ENCODE peak calls at places on chromosomes 6 and 20, in nine cellular contexts. One of them, this sample, is unnamed.
A peak's percentile ranks its signal among the peaks of the same experiment; 100 is the strongest.

GRCh38 chr6:74939309-74939708 is 266.5 kb downstream of the COL12A1 start:
- DNase-seq in sigmoid colon: no peak
- DNase-seq in A549: no peak
- DNase-seq in HepG2: no peak
- DNase-seq in SK-N-SH: no peak
- DNase-seq in tibial nerve: no peak
- DNase-seq in upper lobe of left lung: no peak
- DNase-seq in ovary: no peak
- DNase-seq in stomach: no peak
- DNase-seq in this sample: no peak

GRCh38 chr6:153980176-153980575 is 58.9 kb upstream of the OPRM1 start:
- DNase-seq in A549: no peak
- DNase-seq in tibial nerve: no peak
- DNase-seq in stomach: no peak
- DNase-seq in ovary: no peak
- DNase-seq in SK-N-SH: no peak
- DNase-seq in sigmoid colon: no peak
- DNase-seq in HepG2: no peak
- DNase-seq in upper lobe of left lung: no peak
- DNase-seq in this sample: no peak

GRCh38 chr6:72941751-72942150 is 283.5 kb downstream of the KHDC1L start:
- DNase-seq in upper lobe of left lung: peak; percentile 69
- DNase-seq in ovary: no peak
- DNase-seq in sigmoid colon: no peak
- DNase-seq in A549: no peak
- DNase-seq in tibial nerve: no peak
- DNase-seq in HepG2: no peak
- DNase-seq in stomach: peak; percentile 28
- DNase-seq in SK-N-SH: no peak
- DNase-seq in this sample: no peak

GRCh38 chr6:138637822-138638221 is 135.7 kb upstream of the CCDC28A start:
- DNase-seq in stomach: no peak
- DNase-seq in SK-N-SH: no peak
- DNase-seq in A549: no peak
- DNase-seq in upper lobe of left lung: no peak
- DNase-seq in tibial nerve: no peak
- DNase-seq in HepG2: no peak
- DNase-seq in sigmoid colon: no peak
- DNase-seq in ovary: no peak
- DNase-seq in this sample: no peak

GRCh38 chr20:20594171-20594530 is 118.3 kb downstream of the RALGAPA2 start:
- DNase-seq in sigmoid colon: no peak
- DNase-seq in stomach: no peak
- DNase-seq in upper lobe of left lung: no peak
- DNase-seq in ovary: no peak
- DNase-seq in A549: peak; percentile 27
- DNase-seq in HepG2: peak; percentile 39
- DNase-seq in SK-N-SH: peak; percentile 15
- DNase-seq in tibial nerve: peak; percentile 35
- DNase-seq in this sample: no peak

GRCh38 chr20:15927893-15928650 is 645.2 kb downstream of the KIF16B start:
- DNase-seq in upper lobe of left lung: no peak
- DNase-seq in SK-N-SH: no peak
- DNase-seq in HepG2: no peak
- DNase-seq in tibial nerve: no peak
- DNase-seq in A549: no peak
- DNase-seq in stomach: no peak
- DNase-seq in ovary: no peak
- DNase-seq in sigmoid colon: no peak
- DNase-seq in this sample: no peak

GRCh38 chr6:3748208-3748701 is 3.3 kb downstream of the PXDC1 start:
- DNase-seq in tibial nerve: peak; percentile 73
- DNase-seq in A549: peak; percentile 86
- DNase-seq in SK-N-SH: peak; percentile 86
- DNase-seq in HepG2: peak; percentile 85
- DNase-seq in ovary: peak; percentile 41
- DNase-seq in stomach: peak; percentile 72
- DNase-seq in upper lobe of left lung: peak; percentile 67
- DNase-seq in sigmoid colon: no peak
- DNase-seq in this sample: peak; percentile 68

GRCh38 chr6:37432590-37432915 is 468 bp upstream of the CMTR1 start:
- DNase-seq in A549: no peak
- DNase-seq in stomach: no peak
- DNase-seq in upper lobe of left lung: no peak
- DNase-seq in tibial nerve: no peak
- DNase-seq in SK-N-SH: no peak
- DNase-seq in sigmoid colon: no peak
- DNase-seq in HepG2: no peak
- DNase-seq in ovary: no peak
- DNase-seq in this sample: no peak

GRCh38 chr6:159960485-159960884 is 8.4 kb upstream of the IGF2R start:
- DNase-seq in tibial nerve: no peak
- DNase-seq in ovary: no peak
- DNase-seq in A549: no peak
- DNase-seq in stomach: no peak
- DNase-seq in HepG2: no peak
- DNase-seq in upper lobe of left lung: no peak
- DNase-seq in SK-N-SH: no peak
- DNase-seq in sigmoid colon: no peak
- DNase-seq in this sample: no peak

GRCh38 chr20:46128310-46129151 is 10.4 kb downstream of the CD40 start:
- DNase-seq in upper lobe of left lung: no peak
- DNase-seq in tibial nerve: peak; percentile 22
- DNase-seq in stomach: peak; percentile 29
- DNase-seq in sigmoid colon: peak; percentile 61
- DNase-seq in SK-N-SH: peak; percentile 89
- DNase-seq in ovary: peak; percentile 56
- DNase-seq in A549: peak; percentile 53
- DNase-seq in HepG2: peak; percentile 23
- DNase-seq in this sample: no peak

GRCh38 chr20:46699651-46700359 is 9.6 kb upstream of the SLC2A10 start:
- DNase-seq in tibial nerve: no peak
- DNase-seq in upper lobe of left lung: no peak
- DNase-seq in ovary: no peak
- DNase-seq in HepG2: peak; percentile 66
- DNase-seq in sigmoid colon: no peak
- DNase-seq in A549: no peak
- DNase-seq in stomach: no peak
- DNase-seq in SK-N-SH: no peak
- DNase-seq in this sample: no peak

GRCh38 chr20:36856196-36856595 is 19.7 kb upstream of the TLDC2 start:
- DNase-seq in A549: no peak
- DNase-seq in SK-N-SH: no peak
- DNase-seq in HepG2: no peak
- DNase-seq in tibial nerve: no peak
- DNase-seq in sigmoid colon: no peak
- DNase-seq in upper lobe of left lung: no peak
- DNase-seq in stomach: no peak
- DNase-seq in ovary: no peak
- DNase-seq in this sample: no peak

GRCh38 chr6:70131528-70131927 is 171.4 kb downstream of the COL9A1 start:
- DNase-seq in stomach: no peak
- DNase-seq in sigmoid colon: no peak
- DNase-seq in SK-N-SH: no peak
- DNase-seq in HepG2: no peak
- DNase-seq in ovary: no peak
- DNase-seq in A549: no peak
- DNase-seq in tibial nerve: no peak
- DNase-seq in upper lobe of left lung: no peak
- DNase-seq in this sample: no peak

GRCh38 chr6:142810952-142811514 is 133.9 kb downstream of the HIVEP2 start:
- DNase-seq in SK-N-SH: no peak
- DNase-seq in HepG2: no peak
- DNase-seq in A549: no peak
- DNase-seq in upper lobe of left lung: no peak
- DNase-seq in ovary: no peak
- DNase-seq in tibial nerve: no peak
- DNase-seq in sigmoid colon: no peak
- DNase-seq in stomach: no peak
- DNase-seq in this sample: no peak

GRCh38 chr6:125793280-125793679 is 2.5 kb downstream of the NCOA7 start:
- DNase-seq in sigmoid colon: no peak
- DNase-seq in A549: no peak
- DNase-seq in HepG2: no peak
- DNase-seq in stomach: no peak
- DNase-seq in ovary: no peak
- DNase-seq in tibial nerve: no peak
- DNase-seq in upper lobe of left lung: peak; percentile 31
- DNase-seq in SK-N-SH: peak; percentile 33
- DNase-seq in this sample: no peak

GRCh38 chr20:45968081-45968671 is 3.8 kb downstream of the ZNF335 start:
- DNase-seq in A549: no peak
- DNase-seq in sigmoid colon: peak; percentile 64
- DNase-seq in ovary: no peak
- DNase-seq in upper lobe of left lung: peak; percentile 22
- DNase-seq in SK-N-SH: peak; percentile 15
- DNase-seq in HepG2: no peak
- DNase-seq in stomach: no peak
- DNase-seq in tibial nerve: no peak
- DNase-seq in this sample: no peak

GRCh38 chr20:19285424-19285823 is 73.0 kb downstream of the SLC24A3 start:
- DNase-seq in upper lobe of left lung: no peak
- DNase-seq in SK-N-SH: no peak
- DNase-seq in tibial nerve: no peak
- DNase-seq in HepG2: no peak
- DNase-seq in stomach: no peak
- DNase-seq in A549: no peak
- DNase-seq in ovary: no peak
- DNase-seq in sigmoid colon: no peak
- DNase-seq in this sample: no peak

DNA sequence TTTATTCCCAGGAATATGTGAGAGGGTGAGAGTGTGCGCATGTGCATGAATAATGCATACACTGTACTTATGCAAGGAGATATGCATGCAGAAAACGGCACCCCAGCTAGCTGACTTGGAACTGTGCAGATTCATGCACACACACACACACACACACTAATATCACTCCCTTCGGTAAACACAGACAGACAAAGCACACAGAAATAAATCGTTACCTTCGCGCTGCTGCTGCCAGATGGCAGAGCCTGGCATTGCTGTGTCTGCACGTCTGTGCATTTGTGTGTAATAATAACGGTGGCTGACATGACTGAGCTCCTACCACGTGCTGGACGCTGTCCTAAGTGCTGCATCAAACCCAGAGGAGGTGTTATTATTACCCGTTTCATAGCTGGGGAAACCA is 36.8 kb downstream of the PREX1 start:
- DNase-seq in stomach: no peak
- DNase-seq in upper lobe of left lung: no peak
- DNase-seq in sigmoid colon: peak; percentile 11
- DNase-seq in SK-N-SH: peak; percentile 35
- DNase-seq in ovary: no peak
- DNase-seq in HepG2: no peak
- DNase-seq in tibial nerve: no peak
- DNase-seq in A549: no peak
- DNase-seq in this sample: no peak
- TF ChIP-seq EP300 in stomach: no peak
- TF ChIP-seq EP300 in upper lobe of left lung: no peak
- TF ChIP-seq EP300 in sigmoid colon: no peak
- TF ChIP-seq EP300 in SK-N-SH: no peak
- TF ChIP-seq EP300 in ovary: no peak
- TF ChIP-seq EP300 in HepG2: no peak
- TF ChIP-seq EP300 in tibial nerve: no peak
- TF ChIP-seq EP300 in A549: no peak
- TF ChIP-seq EP300 in this sample: no peak

DNA sequence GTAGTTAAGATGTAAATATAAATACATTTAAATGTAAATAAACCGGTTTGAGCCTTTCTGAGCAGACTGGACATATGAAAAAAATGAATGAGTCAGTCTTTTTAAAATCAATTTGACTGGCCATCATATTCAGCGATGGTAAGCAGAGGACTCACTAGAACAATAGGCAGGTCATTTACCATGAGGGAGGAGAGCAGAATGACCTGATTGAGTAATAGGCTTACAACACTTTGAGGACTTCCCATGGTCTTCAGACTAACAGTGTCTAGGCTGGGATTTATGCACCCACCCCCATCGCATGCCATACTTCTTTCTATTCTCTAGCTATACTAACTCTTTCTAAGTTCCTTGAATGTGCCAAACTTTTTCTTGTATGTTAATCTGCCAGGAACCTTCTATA is 241.9 kb upstream of the RAB32 start:
- DNase-seq in sigmoid colon: no peak
- DNase-seq in tibial nerve: no peak
- DNase-seq in upper lobe of left lung: no peak
- DNase-seq in A549: no peak
- DNase-seq in HepG2: no peak
- DNase-seq in SK-N-SH: no peak
- DNase-seq in ovary: no peak
- DNase-seq in stomach: no peak
- DNase-seq in this sample: no peak
- TF ChIP-seq EP300 in sigmoid colon: no peak
- TF ChIP-seq EP300 in tibial nerve: no peak
- TF ChIP-seq EP300 in upper lobe of left lung: no peak
- TF ChIP-seq EP300 in A549: no peak
- TF ChIP-seq EP300 in HepG2: no peak
- TF ChIP-seq EP300 in SK-N-SH: no peak
- TF ChIP-seq EP300 in ovary: no peak
- TF ChIP-seq EP300 in stomach: no peak
- TF ChIP-seq EP300 in this sample: no peak

DNA sequence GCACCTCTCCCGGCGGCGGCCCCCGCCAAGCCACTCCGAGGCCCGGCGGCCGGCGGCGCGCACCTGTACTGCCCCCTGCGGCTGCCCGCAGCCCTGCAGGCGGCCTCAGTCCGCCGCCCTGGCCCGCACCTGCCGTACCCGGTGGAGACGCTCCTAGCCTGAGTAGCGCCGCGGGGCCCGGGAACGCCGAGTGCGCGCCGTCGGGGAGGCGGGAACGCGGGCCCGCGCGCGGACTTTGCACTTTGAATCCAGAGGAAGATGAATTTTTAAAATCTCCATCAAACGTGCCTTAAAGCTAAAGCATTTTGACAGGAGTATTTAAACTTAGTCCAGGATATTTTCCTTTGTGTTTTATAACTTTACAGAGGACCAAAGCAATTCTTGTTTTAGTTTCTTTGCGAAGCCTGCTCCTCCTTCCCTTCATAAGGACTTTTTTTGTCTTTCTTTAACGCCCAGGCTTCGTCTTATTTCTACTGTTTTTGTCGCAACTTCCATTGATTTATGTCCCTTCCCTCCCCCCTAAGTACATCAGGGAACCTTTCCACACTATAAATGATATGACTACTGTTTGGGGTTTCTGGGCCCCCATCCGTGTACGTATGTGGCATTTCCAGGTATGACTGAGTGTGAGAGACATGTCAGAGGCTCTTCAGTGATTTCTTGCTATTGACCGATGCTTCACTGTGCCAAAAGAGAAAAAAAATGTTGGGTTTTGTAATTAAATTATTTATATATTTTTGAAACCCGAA is 2.0 kb downstream of the FOXQ1 start:
- DNase-seq in A549: no peak
- DNase-seq in HepG2: peak; percentile 62
- DNase-seq in stomach: peak; percentile 75
- DNase-seq in SK-N-SH: peak; percentile 70
- DNase-seq in sigmoid colon: no peak
- DNase-seq in tibial nerve: no peak
- DNase-seq in upper lobe of left lung: peak; percentile 65
- DNase-seq in ovary: no peak
- DNase-seq in this sample: peak; percentile 63
- TF ChIP-seq EP300 in A549: no peak
- TF ChIP-seq EP300 in HepG2: no peak
- TF ChIP-seq EP300 in stomach: no peak
- TF ChIP-seq EP300 in SK-N-SH: no peak
- TF ChIP-seq EP300 in sigmoid colon: no peak
- TF ChIP-seq EP300 in tibial nerve: no peak
- TF ChIP-seq EP300 in upper lobe of left lung: no peak
- TF ChIP-seq EP300 in ovary: no peak
- TF ChIP-seq EP300 in this sample: no peak

GRCh38 chr6:88722691-88723090 is 240.7 kb downstream of the RNGTT start:
- DNase-seq in sigmoid colon: no peak
- DNase-seq in ovary: no peak
- DNase-seq in stomach: no peak
- DNase-seq in HepG2: no peak
- DNase-seq in SK-N-SH: no peak
- DNase-seq in tibial nerve: no peak
- DNase-seq in A549: no peak
- DNase-seq in upper lobe of left lung: no peak
- DNase-seq in this sample: no peak
- TF ChIP-seq EP300 in sigmoid colon: no peak
- TF ChIP-seq EP300 in ovary: no peak
- TF ChIP-seq EP300 in stomach: no peak
- TF ChIP-seq EP300 in HepG2: no peak
- TF ChIP-seq EP300 in SK-N-SH: no peak
- TF ChIP-seq EP300 in tibial nerve: no peak
- TF ChIP-seq EP300 in A549: no peak
- TF ChIP-seq EP300 in upper lobe of left lung: no peak
- TF ChIP-seq EP300 in this sample: no peak